ENCODE peak calls at places on chromosomes 3 and 15, in five cellular contexts. U is suprapubic skin, I is WTC11, G is IMR-90, H is lower lobe of right lung. Y is an unnamed sample.

GRCh38 chr15:34853001-34853758 is 57.8 kb upstream of the ACTC1 start:
- DNase-seq in U (no peak), I (no peak), G (peak; percentile 58), H (no peak), Y (no peak)

GRCh38 chr3:172776049-172776717 is 25.7 kb downstream of the ECT2 start:
- DNase-seq in U (no peak), I (no peak), G (peak; percentile 62), H (no peak), Y (no peak)

GRCh38 chr15:38378162-38378560 is 75.8 kb upstream of the FAM98B start:
- DNase-seq in U (no peak), I (no peak), G (peak; percentile 36), H (peak; percentile 63), Y (no peak)

GRCh38 chr3:108818404-108818803 is 4.2 kb upstream of the TRAT1 start:
- DNase-seq in U (no peak), I (peak; percentile 62), G (peak; percentile 10), H (no peak), Y (peak; percentile 15)

GRCh38 chr3:86923071-86923476 is 67.9 kb downstream of the VGLL3 start:
- DNase-seq in U (no peak), I (no peak), G (peak; percentile 75), H (no peak), Y (no peak)

GRCh38 chr3:125025647-125026046 is 30.1 kb downstream of the HEG1 start:
- DNase-seq in U (no peak), I (no peak), G (peak; percentile 45), H (no peak), Y (no peak)

GRCh38 chr3:144341461-144341860 is 369.8 kb downstream of the DIPK2A start:
- DNase-seq in U (no peak), I (no peak), G (no peak), H (no peak), Y (no peak)

GRCh38 chr15:63380828-63381282 is 791 bp downstream of the CA12 start:
- DNase-seq in U (no peak), I (no peak), G (no peak), H (no peak), Y (no peak)

GRCh38 chr3:36733162-36733696 is 31.1 kb downstream of the DCLK3 start:
- DNase-seq in U (no peak), I (no peak), G (no peak), H (no peak), Y (no peak)

GRCh38 chr3:95226437-95226836 is 1163.6 kb downstream of the NSUN3 start:
- DNase-seq in U (no peak), I (no peak), G (no peak), H (no peak), Y (no peak)

GRCh38 chr3:170753421-170754344 is 116.3 kb downstream of the RPL22L1 start:
- DNase-seq in U (no peak), I (no peak), G (peak; percentile 79), H (no peak), Y (no peak)

GRCh38 chr15:31304736-31305365 is 21.8 kb upstream of the KLF13 start:
- DNase-seq in U (no peak), I (no peak), G (no peak), H (no peak), Y (no peak)

GRCh38 chr3:183161552-183162345 is 785 bp downstream of the LAMP3 start:
- DNase-seq in U (no peak), I (peak; percentile 72), G (no peak), H (no peak), Y (peak; percentile 59)

GRCh38 chr15:39720721-39721611 is 61.7 kb downstream of the FSIP1 start:
- DNase-seq in U (no peak), I (no peak), G (peak; percentile 69), H (no peak), Y (no peak)

GRCh38 chr3:64331605-64332004 is 106.3 kb upstream of the PRICKLE2 start:
- DNase-seq in U (no peak), I (no peak), G (no peak), H (no peak), Y (no peak)

GRCh38 chr3:24952388-24952787 is 457.7 kb upstream of the THRB start:
- DNase-seq in U (no peak), I (peak; percentile 34), G (no peak), H (no peak), Y (no peak)

GRCh38 chr15:83926116-83926515 is 272.2 kb downstream of the ADAMTSL3 start:
- DNase-seq in U (no peak), I (no peak), G (peak; percentile 7), H (no peak), Y (no peak)

DNA sequence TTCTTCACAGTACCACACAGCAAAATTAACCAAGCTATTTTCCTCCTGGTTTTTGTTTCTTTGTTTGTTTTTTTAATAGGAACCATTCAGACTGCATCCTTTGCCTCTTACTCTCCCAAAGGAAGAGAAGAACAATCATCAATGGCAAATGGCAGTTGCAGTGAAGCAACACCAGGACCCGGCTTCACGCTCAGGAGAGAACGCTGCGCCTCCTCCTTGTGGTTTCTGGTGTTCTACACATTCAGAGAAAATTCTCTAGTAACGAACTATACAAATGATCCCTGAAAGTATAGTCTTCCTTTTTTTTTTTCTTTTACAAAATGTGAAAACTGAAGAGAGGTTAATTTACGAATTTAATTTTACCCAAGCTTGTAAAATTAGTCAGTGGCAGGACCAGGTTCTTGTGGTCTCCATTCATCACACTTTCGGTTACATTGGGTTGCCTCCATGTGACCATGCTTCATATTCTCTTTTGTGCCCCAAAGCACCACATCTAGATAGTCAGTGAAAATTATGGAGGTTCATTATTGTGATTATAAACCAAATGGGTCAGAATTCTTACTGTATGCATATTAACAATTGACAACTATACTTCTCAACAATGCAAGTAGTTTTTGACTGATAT is 10.6 kb upstream of the MINDY2 start:
- DNase-seq in U (no peak), I (no peak), G (no peak), H (no peak), Y (no peak)
- TF ChIP-seq CTCF in U (no peak), I (no peak), G (no peak), H (no peak), Y (no peak)

GRCh38 chr15:96353931-96354730 is 23.6 kb downstream of the NR2F2 start:
- DNase-seq in U (no peak), I (peak; percentile 76), G (peak; percentile 60), H (no peak), Y (peak; percentile 76)
- TF ChIP-seq CTCF in U (no peak), I (peak; percentile 39), G (peak; percentile 57), H (peak; percentile 36), Y (peak; percentile 33)

GRCh38 chr3:129421988-129422745 is 6.3 kb downstream of the EFCAB12 start:
- DNase-seq in U (no peak), I (no peak), G (no peak), H (no peak), Y (no peak)
- TF ChIP-seq CTCF in U (no peak), I (no peak), G (peak; percentile 9), H (no peak), Y (no peak)

DNA sequence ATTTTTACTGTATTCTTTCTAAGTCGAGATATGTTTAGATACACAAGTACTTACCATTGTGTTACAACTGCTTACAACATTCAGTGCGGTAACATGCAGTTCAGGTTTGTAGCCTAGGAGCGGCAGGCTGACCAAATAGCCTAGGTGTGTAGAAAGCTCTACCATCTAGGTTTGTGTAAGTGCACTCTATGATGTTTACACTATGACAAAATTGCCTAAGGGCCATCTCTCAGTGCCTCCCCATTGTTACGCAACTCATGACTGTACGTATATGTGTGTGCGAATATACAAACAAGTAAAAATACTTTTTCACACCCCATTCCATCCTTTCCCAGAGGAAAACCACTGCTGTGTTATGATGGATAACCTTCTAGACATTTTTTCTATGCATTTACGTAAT is 44.3 kb downstream of the PXYLP1 start:
- DNase-seq in U (no peak), I (no peak), G (peak; percentile 72), H (no peak), Y (no peak)
- TF ChIP-seq CTCF in U (no peak), I (no peak), G (no peak), H (no peak), Y (no peak)